ENCODE peak calls at places on chromosomes 16 and 17, in eight cellular contexts. One of them, this sample, is unnamed.

GRCh38 chr16:53081686-53082407 is 27.1 kb downstream of the CHD9 start:
- DNase-seq in prostate gland: no peak
- DNase-seq in breast epithelium: no peak
- DNase-seq in stomach: no peak
- DNase-seq in suprapubic skin: no peak
- DNase-seq in HepG2: no peak
- DNase-seq in transverse colon: no peak
- DNase-seq in H1: no peak
- DNase-seq in this sample: no peak

GRCh38 chr16:4918790-4919210 is 18.1 kb downstream of the PPL start:
- DNase-seq in prostate gland: peak
- DNase-seq in breast epithelium: no peak
- DNase-seq in stomach: peak
- DNase-seq in suprapubic skin: no peak
- DNase-seq in HepG2: no peak
- DNase-seq in transverse colon: peak
- DNase-seq in H1: no peak
- DNase-seq in this sample: no peak

GRCh38 chr16:49093939-49094338 is 187.7 kb downstream of the CBLN1 start:
- DNase-seq in prostate gland: no peak
- DNase-seq in breast epithelium: no peak
- DNase-seq in stomach: no peak
- DNase-seq in suprapubic skin: no peak
- DNase-seq in HepG2: no peak
- DNase-seq in transverse colon: no peak
- DNase-seq in H1: no peak
- DNase-seq in this sample: no peak

GRCh38 chr17:77644981-77645380 is 313.5 kb upstream of the TNRC6C start:
- DNase-seq in prostate gland: no peak
- DNase-seq in breast epithelium: no peak
- DNase-seq in stomach: no peak
- DNase-seq in suprapubic skin: no peak
- DNase-seq in HepG2: no peak
- DNase-seq in transverse colon: no peak
- DNase-seq in H1: no peak
- DNase-seq in this sample: no peak

GRCh38 chr17:10205549-10206185 is 7.3 kb upstream of the GAS7 start:
- DNase-seq in prostate gland: no peak
- DNase-seq in breast epithelium: no peak
- DNase-seq in stomach: no peak
- DNase-seq in suprapubic skin: no peak
- DNase-seq in HepG2: no peak
- DNase-seq in transverse colon: no peak
- DNase-seq in H1: no peak
- DNase-seq in this sample: no peak

GRCh38 chr16:31143036-31143888 is 6.6 kb downstream of the PRSS36 start:
- DNase-seq in prostate gland: no peak
- DNase-seq in breast epithelium: no peak
- DNase-seq in stomach: no peak
- DNase-seq in suprapubic skin: no peak
- DNase-seq in HepG2: no peak
- DNase-seq in transverse colon: no peak
- DNase-seq in H1: peak
- DNase-seq in this sample: no peak

GRCh38 chr17:38742431-38743308 is 5.5 kb downstream of the PCGF2 start:
- DNase-seq in prostate gland: no peak
- DNase-seq in breast epithelium: no peak
- DNase-seq in stomach: no peak
- DNase-seq in suprapubic skin: peak
- DNase-seq in HepG2: peak
- DNase-seq in transverse colon: peak
- DNase-seq in H1: no peak
- DNase-seq in this sample: no peak

GRCh38 chr16:72561-73537 is at the start of gene RHBDF1:
- DNase-seq in prostate gland: peak
- DNase-seq in breast epithelium: no peak
- DNase-seq in stomach: peak
- DNase-seq in suprapubic skin: no peak
- DNase-seq in HepG2: no peak
- DNase-seq in transverse colon: peak
- DNase-seq in H1: peak
- DNase-seq in this sample: no peak

GRCh38 chr17:9811537-9811936 is 10.3 kb downstream of the GSG1L2 start:
- DNase-seq in prostate gland: no peak
- DNase-seq in breast epithelium: no peak
- DNase-seq in stomach: no peak
- DNase-seq in suprapubic skin: no peak
- DNase-seq in HepG2: no peak
- DNase-seq in transverse colon: no peak
- DNase-seq in H1: no peak
- DNase-seq in this sample: no peak

GRCh38 chr17:43701318-43701743 is 39.6 kb upstream of the MEOX1 start:
- DNase-seq in prostate gland: no peak
- DNase-seq in breast epithelium: no peak
- DNase-seq in stomach: no peak
- DNase-seq in suprapubic skin: no peak
- DNase-seq in HepG2: no peak
- DNase-seq in transverse colon: peak
- DNase-seq in H1: no peak
- DNase-seq in this sample: peak

GRCh38 chr17:63843387-63844292 is 1.2 kb upstream of the SMARCD2 start:
- DNase-seq in prostate gland: peak
- DNase-seq in breast epithelium: no peak
- DNase-seq in stomach: peak
- DNase-seq in suprapubic skin: no peak
- DNase-seq in HepG2: no peak
- DNase-seq in transverse colon: peak
- DNase-seq in H1: no peak
- DNase-seq in this sample: no peak

GRCh38 chr17:80455784-80456183 is 20.6 kb downstream of the NPTX1 start:
- DNase-seq in prostate gland: no peak
- DNase-seq in breast epithelium: no peak
- DNase-seq in stomach: no peak
- DNase-seq in suprapubic skin: no peak
- DNase-seq in HepG2: peak
- DNase-seq in transverse colon: no peak
- DNase-seq in H1: no peak
- DNase-seq in this sample: no peak

GRCh38 chr16:13095061-13095460 is 193.7 kb downstream of the SHISA9 start:
- DNase-seq in prostate gland: no peak
- DNase-seq in breast epithelium: no peak
- DNase-seq in stomach: no peak
- DNase-seq in suprapubic skin: no peak
- DNase-seq in HepG2: no peak
- DNase-seq in transverse colon: no peak
- DNase-seq in H1: no peak
- DNase-seq in this sample: no peak

GRCh38 chr16:13098536-13098935 is 197.1 kb downstream of the SHISA9 start:
- DNase-seq in prostate gland: no peak
- DNase-seq in breast epithelium: no peak
- DNase-seq in stomach: no peak
- DNase-seq in suprapubic skin: no peak
- DNase-seq in HepG2: no peak
- DNase-seq in transverse colon: no peak
- DNase-seq in H1: no peak
- DNase-seq in this sample: no peak

DNA sequence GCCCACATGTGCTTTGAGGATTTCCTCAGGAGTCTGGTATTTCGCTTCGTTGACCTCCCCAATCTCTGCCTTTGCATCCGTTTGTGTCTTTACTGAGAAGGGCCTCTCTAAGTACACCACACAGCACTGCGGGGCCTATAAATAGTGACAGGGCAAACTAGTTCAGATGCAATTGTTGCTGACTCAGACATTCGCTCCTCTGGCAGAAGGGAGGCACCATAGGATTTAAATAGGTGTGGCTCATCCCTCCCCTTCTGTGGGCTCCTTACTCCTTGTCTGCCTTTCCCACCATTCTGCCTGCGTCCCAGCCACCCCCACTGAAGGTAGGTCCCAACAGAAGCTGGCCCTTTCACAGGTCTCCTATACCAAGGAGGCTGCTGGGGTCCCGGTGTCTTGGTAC is 192.3 kb downstream of the SHISA9 start:
- DNase-seq in prostate gland: peak
- DNase-seq in breast epithelium: no peak
- DNase-seq in stomach: no peak
- DNase-seq in suprapubic skin: no peak
- DNase-seq in HepG2: no peak
- DNase-seq in transverse colon: no peak
- DNase-seq in H1: no peak
- DNase-seq in this sample: no peak
- TF ChIP-seq POLR2A in prostate gland: no peak
- TF ChIP-seq POLR2A in breast epithelium: no peak
- TF ChIP-seq POLR2A in stomach: no peak
- TF ChIP-seq POLR2A in suprapubic skin: no peak
- TF ChIP-seq POLR2A in HepG2: no peak
- TF ChIP-seq POLR2A in transverse colon: no peak
- TF ChIP-seq POLR2A in H1: no peak
- TF ChIP-seq POLR2A in this sample: no peak

DNA sequence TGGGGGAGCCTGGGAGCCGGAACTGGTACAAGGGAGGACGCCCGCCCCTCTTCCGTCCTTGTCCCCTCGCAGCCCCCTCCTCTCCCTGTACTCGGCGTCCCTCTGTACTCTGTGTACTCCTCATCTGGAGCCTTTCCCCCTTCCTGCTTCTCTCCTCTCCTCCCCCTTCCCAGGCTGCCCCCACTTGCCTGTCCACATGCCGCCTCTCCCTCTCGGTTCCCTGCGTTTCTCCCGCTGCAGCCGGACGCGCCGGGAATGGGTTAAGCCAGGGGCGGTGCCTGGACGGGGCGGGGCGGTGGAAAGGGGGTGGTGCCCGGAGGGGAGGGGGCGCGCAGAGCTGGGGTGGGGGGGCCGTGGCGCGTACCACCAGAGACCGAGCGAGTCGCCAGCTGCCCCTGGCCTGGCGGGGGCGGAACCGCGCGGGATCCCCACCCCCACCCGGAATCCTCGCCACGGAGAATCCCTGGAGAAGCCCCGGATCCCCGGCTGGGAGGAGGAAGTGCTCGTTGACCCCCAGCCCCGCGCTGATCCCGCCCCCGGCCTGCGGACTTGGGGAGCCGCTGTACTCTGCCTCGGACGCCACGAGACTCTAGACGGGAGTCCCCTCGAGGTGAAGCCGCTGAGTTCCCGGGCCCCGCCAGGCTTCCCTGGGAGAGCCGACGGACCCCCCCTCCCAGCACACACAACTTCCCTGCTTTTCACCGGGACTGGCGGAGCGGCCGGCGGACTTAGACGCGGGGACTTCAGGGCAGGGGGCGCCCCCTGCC is 22.5 kb downstream of the GJD3 start:
- DNase-seq in prostate gland: peak
- DNase-seq in breast epithelium: peak
- DNase-seq in stomach: peak
- DNase-seq in suprapubic skin: no peak
- DNase-seq in HepG2: peak
- DNase-seq in transverse colon: peak
- DNase-seq in H1: peak
- DNase-seq in this sample: no peak
- TF ChIP-seq POLR2AphosphoS5 in prostate gland: peak
- TF ChIP-seq POLR2AphosphoS5 in breast epithelium: no peak
- TF ChIP-seq POLR2AphosphoS5 in stomach: peak
- TF ChIP-seq POLR2AphosphoS5 in suprapubic skin: no peak
- TF ChIP-seq POLR2AphosphoS5 in HepG2: peak
- TF ChIP-seq POLR2AphosphoS5 in transverse colon: peak
- TF ChIP-seq POLR2AphosphoS5 in H1: no peak
- TF ChIP-seq POLR2AphosphoS5 in this sample: no peak

DNA sequence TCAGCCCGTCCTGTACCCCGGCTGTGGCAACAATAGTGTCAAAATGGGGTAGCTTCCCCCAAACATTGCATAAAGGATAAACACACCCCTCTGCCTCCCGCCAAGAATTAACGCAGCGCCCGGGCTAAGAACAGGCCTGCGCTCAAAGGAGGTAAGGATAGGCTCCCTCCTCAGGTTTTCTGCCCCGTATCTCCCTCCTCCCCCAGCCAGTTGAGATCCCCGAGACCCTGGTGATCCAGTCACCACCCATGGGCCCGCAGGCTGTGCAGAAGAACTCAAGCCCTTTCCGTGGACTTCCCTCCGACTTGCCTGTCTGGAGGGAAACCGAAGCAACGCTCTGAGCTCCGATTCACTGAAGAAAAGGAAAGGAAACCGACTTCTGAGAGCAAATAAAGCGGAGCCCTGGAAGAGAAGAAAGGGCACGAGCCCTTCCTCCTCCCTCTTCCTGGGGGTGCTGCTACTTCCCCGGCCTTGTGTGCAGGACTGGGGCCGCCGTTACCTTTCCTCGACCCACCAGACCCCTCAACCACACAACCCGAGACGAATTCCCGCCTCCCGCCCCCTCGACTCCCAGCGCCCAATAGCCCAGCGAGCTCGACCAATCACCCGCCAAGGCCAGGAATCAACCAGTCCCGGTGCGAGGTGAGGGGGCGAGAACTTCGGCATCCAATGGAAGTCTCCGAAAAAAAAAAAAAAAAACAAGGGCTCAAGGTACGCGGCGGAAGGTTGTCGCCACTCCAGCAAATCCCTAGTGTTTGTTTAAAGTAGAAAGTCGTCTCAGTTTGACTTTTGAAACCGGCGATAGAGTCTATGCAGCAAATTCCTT is at the start of gene BRIP1:
- DNase-seq in prostate gland: peak
- DNase-seq in breast epithelium: peak
- DNase-seq in stomach: peak
- DNase-seq in suprapubic skin: peak
- DNase-seq in HepG2: peak
- DNase-seq in transverse colon: peak
- DNase-seq in H1: peak
- DNase-seq in this sample: peak
- TF ChIP-seq POLR2A in prostate gland: peak
- TF ChIP-seq POLR2A in breast epithelium: no peak
- TF ChIP-seq POLR2A in stomach: no peak
- TF ChIP-seq POLR2A in suprapubic skin: no peak
- TF ChIP-seq POLR2A in HepG2: peak
- TF ChIP-seq POLR2A in transverse colon: peak
- TF ChIP-seq POLR2A in H1: peak
- TF ChIP-seq POLR2A in this sample: peak

GRCh38 chr17:75739801-75740200 is 18.5 kb downstream of the ITGB4 start:
- DNase-seq in prostate gland: no peak
- DNase-seq in breast epithelium: no peak
- DNase-seq in stomach: no peak
- DNase-seq in suprapubic skin: peak
- DNase-seq in HepG2: no peak
- DNase-seq in transverse colon: no peak
- DNase-seq in H1: no peak
- DNase-seq in this sample: no peak

GRCh38 chr17:75740631-75741077 is 19.4 kb downstream of the ITGB4 start:
- DNase-seq in prostate gland: no peak
- DNase-seq in breast epithelium: no peak
- DNase-seq in stomach: no peak
- DNase-seq in suprapubic skin: peak
- DNase-seq in HepG2: no peak
- DNase-seq in transverse colon: no peak
- DNase-seq in H1: no peak
- DNase-seq in this sample: no peak

GRCh38 chr17:75743625-75744206 is 21.3 kb downstream of the GALK1 start:
- DNase-seq in prostate gland: no peak
- DNase-seq in breast epithelium: no peak
- DNase-seq in stomach: no peak
- DNase-seq in suprapubic skin: no peak
- DNase-seq in HepG2: no peak
- DNase-seq in transverse colon: no peak
- DNase-seq in H1: no peak
- DNase-seq in this sample: no peak

GRCh38 chr17:75740215-75740614 is 19.0 kb downstream of the ITGB4 start:
- DNase-seq in prostate gland: no peak
- DNase-seq in breast epithelium: no peak
- DNase-seq in stomach: no peak
- DNase-seq in suprapubic skin: peak
- DNase-seq in HepG2: no peak
- DNase-seq in transverse colon: no peak
- DNase-seq in H1: no peak
- DNase-seq in this sample: no peak

GRCh38 chr17:75742337-75742736 is 21.1 kb downstream of the ITGB4 start:
- DNase-seq in prostate gland: no peak
- DNase-seq in breast epithelium: no peak
- DNase-seq in stomach: no peak
- DNase-seq in suprapubic skin: peak
- DNase-seq in HepG2: no peak
- DNase-seq in transverse colon: no peak
- DNase-seq in H1: no peak
- DNase-seq in this sample: no peak
- TF ChIP-seq POLR2AphosphoS5 in prostate gland: no peak
- TF ChIP-seq POLR2AphosphoS5 in breast epithelium: no peak
- TF ChIP-seq POLR2AphosphoS5 in stomach: no peak
- TF ChIP-seq POLR2AphosphoS5 in suprapubic skin: no peak
- TF ChIP-seq POLR2AphosphoS5 in HepG2: no peak
- TF ChIP-seq POLR2AphosphoS5 in transverse colon: no peak
- TF ChIP-seq POLR2AphosphoS5 in H1: no peak
- TF ChIP-seq POLR2AphosphoS5 in this sample: no peak

This sample was measured in GM12891.